ENCODE peak calls at places on chromosomes 3 and 15, in nine cellular contexts. M is HCT116, F is ascending aorta, G is NCI-H1092 treated with DMSO at 0.1 percent for 48 hours, L is NCI-H69, W is OCI-LY7, V is GM06990, K is AG08396, D is NCI-H345. N is an unnamed sample.

GRCh38 chr15:91528811-91529210 is 324.7 kb upstream of the SLCO3A1 start:
- DNase-seq in K (no peak), G (peak), D (no peak), L (peak), M (no peak), F (no peak), W (no peak), V (no peak), N (no peak)

GRCh38 chr3:104846270-104846669 is 520.4 kb upstream of the ALCAM start:
- DNase-seq in L (no peak), M (no peak), V (no peak), W (no peak), G (no peak), F (no peak), K (peak), D (no peak), N (no peak)

GRCh38 chr15:38229700-38230099 is 22.9 kb upstream of the SPRED1 start:
- DNase-seq in W (no peak), D (no peak), G (no peak), K (no peak), F (no peak), V (no peak), M (no peak), L (no peak), N (peak)

GRCh38 chr15:25850154-25851111 is 12.7 kb downstream of the ATP10A start:
- DNase-seq in M (no peak), V (peak), F (peak), G (no peak), L (no peak), K (peak), W (peak), D (no peak), N (peak)

GRCh38 chr3:14143826-14144225 is 19.0 kb downstream of the TMEM43 start:
- DNase-seq in M (no peak), L (no peak), K (peak), D (no peak), F (no peak), V (no peak), W (no peak), G (no peak), N (peak)

GRCh38 chr3:108818404-108818803 is 4.2 kb upstream of the TRAT1 start:
- DNase-seq in F (no peak), M (peak), K (peak), V (no peak), W (peak), G (peak), L (peak), D (no peak), N (peak)

GRCh38 chr3:128072454-128073184 is 20.4 kb downstream of the SEC61A1 start:
- DNase-seq in D (no peak), V (no peak), F (no peak), K (no peak), L (no peak), G (no peak), M (no peak), W (no peak), N (no peak)

GRCh38 chr3:64945171-64945684 is 257.4 kb upstream of the ADAMTS9 start:
- DNase-seq in M (no peak), V (no peak), F (no peak), G (peak), L (no peak), D (no peak), W (no peak), K (no peak), N (peak)

GRCh38 chr3:182618085-182618732 is 175.1 kb upstream of the ATP11B start:
- DNase-seq in G (peak), K (no peak), V (no peak), M (no peak), L (peak), D (peak), W (peak), F (no peak), N (no peak)

GRCh38 chr3:126344380-126345041 is 12.7 kb downstream of the KLF15 start:
- DNase-seq in W (no peak), G (no peak), D (no peak), M (no peak), L (no peak), V (no peak), K (no peak), F (no peak), N (no peak)

GRCh38 chr3:28912120-28912885 is 368.6 kb upstream of the RBMS3 start:
- DNase-seq in L (no peak), W (no peak), M (no peak), F (no peak), V (no peak), K (no peak), G (no peak), D (no peak), N (peak)

GRCh38 chr3:10550705-10551104 is 45.3 kb upstream of the ATP2B2 start:
- DNase-seq in K (no peak), V (no peak), D (no peak), M (no peak), F (no peak), L (no peak), G (no peak), W (no peak), N (no peak)

GRCh38 chr3:137947120-137947519 is 62.8 kb upstream of the CLDN18 start:
- DNase-seq in V (no peak), F (no peak), L (no peak), K (no peak), M (no peak), G (no peak), W (no peak), D (no peak), N (no peak)

GRCh38 chr3:82676356-82677026 is 915.0 kb upstream of the GBE1 start:
- DNase-seq in M (no peak), V (no peak), F (no peak), L (peak), D (no peak), G (no peak), K (no peak), W (no peak), N (no peak)

GRCh38 chr3:107598926-107599754 is 76.4 kb downstream of the BBX start:
- DNase-seq in V (peak), D (no peak), W (peak), K (peak), L (peak), M (no peak), G (no peak), F (no peak), N (peak)

GRCh38 chr15:43531018-43531667 is 13.7 kb downstream of the MAP1A start:
- DNase-seq in G (no peak), W (no peak), F (no peak), D (no peak), V (no peak), K (no peak), M (no peak), L (peak), N (no peak)

GRCh38 chr3:190183121-190183520 is 62.4 kb upstream of the P3H2 start:
- DNase-seq in D (peak), G (no peak), V (peak), F (no peak), W (no peak), K (peak), L (peak), M (no peak), N (peak)

GRCh38 chr15:59401810-59402569 is 29.3 kb upstream of the MYO1E start:
- DNase-seq in V (no peak), F (no peak), K (no peak), M (no peak), D (peak), G (peak), L (peak), W (no peak), N (no peak)

GRCh38 chr3:127413318-127413673 is 125.5 kb upstream of the PRR20G start:
- DNase-seq in W (no peak), V (no peak), F (no peak), G (no peak), D (no peak), L (no peak), K (no peak), M (no peak), N (no peak)

GRCh38 chr3:146640955-146641867 is 36.1 kb upstream of the PLSCR5 start:
- DNase-seq in V (no peak), K (peak), F (no peak), M (peak), G (peak), L (peak), W (peak), D (peak), N (peak)

GRCh38 chr3:140113983-140114923 is 179.3 kb downstream of the CLSTN2 start:
- DNase-seq in K (no peak), F (no peak), L (peak), W (no peak), D (no peak), M (no peak), V (no peak), G (no peak), N (no peak)

GRCh38 chr3:22263042-22263441 is 512.0 kb upstream of the ZNF385D start:
- DNase-seq in M (no peak), K (peak), W (no peak), D (no peak), L (no peak), F (no peak), V (no peak), G (no peak), N (peak)

GRCh38 chr3:184602406-184603155 is 41.0 kb downstream of the EPHB3 start:
- DNase-seq in F (no peak), L (peak), M (no peak), G (peak), K (no peak), D (no peak), V (no peak), W (no peak), N (peak)

GRCh38 chr3:180265551-180265950 is 228.8 kb upstream of the PEX5L start:
- DNase-seq in L (no peak), M (no peak), D (no peak), K (no peak), F (no peak), G (no peak), V (no peak), W (no peak), N (no peak)

GRCh38 chr15:66919421-66919820 is 146.0 kb upstream of the SMAD3 start:
- DNase-seq in M (no peak), W (no peak), F (no peak), V (no peak), G (no peak), D (no peak), L (peak), K (no peak), N (no peak)

GRCh38 chr3:165070682-165071081 is 7.6 kb downstream of the SI start:
- DNase-seq in F (no peak), V (no peak), G (no peak), L (peak), M (no peak), D (no peak), K (no peak), W (no peak), N (no peak)

GRCh38 chr15:44427756-44428724 is 611 bp downstream of the CTDSPL2 start:
- DNase-seq in D (peak), M (peak), F (no peak), G (peak), W (peak), L (peak), K (peak), V (no peak), N (peak)

N was measured in mesenchymal stem cell.